ENCODE peak calls at places on chromosomes 13 and 19, in eight cellular contexts. S is body of pancreas, Z is upper lobe of right lung, H is cardiac muscle cell, W is HCT116, P is fibroblast of lung, T is DND-41, N is uterus. O is an unnamed sample. For H3K27me3 and H3K4me1, the result is how much of the 10 kb centered on the place peaks cover.

GRCh38 chr19:51010066-51010795 is 8.8 kb upstream of the KLK8 start:
- DNase-seq in S (no peak), Z (no peak), H (no peak), W (no peak), P (no peak), T (no peak), N (no peak), O (no peak)

GRCh38 chr13:45180713-45181601 is 19.9 kb downstream of the KCTD4 start:
- DNase-seq in S (no peak), Z (no peak), H (no peak), W (no peak), P (peak), T (no peak), N (no peak), O (no peak)

GRCh38 chr19:18611327-18612050 is 1.2 kb upstream of the TMEM59L start:
- DNase-seq in S (no peak), Z (no peak), H (no peak), W (no peak), P (no peak), T (no peak), N (no peak), O (no peak)

GRCh38 chr19:4043966-4044365 is 22.7 kb downstream of the ZBTB7A start:
- DNase-seq in S (no peak), Z (no peak), H (no peak), W (no peak), P (no peak), T (no peak), N (no peak), O (no peak)

GRCh38 chr13:25300861-25301346 is 521 bp upstream of the NUP58 start:
- DNase-seq in S (peak), Z (peak), H (no peak), W (no peak), P (no peak), T (no peak), N (peak), O (peak)

GRCh38 chr13:31012285-31013024 is 80.0 kb downstream of the TEX26 start:
- DNase-seq in S (no peak), Z (no peak), H (peak), W (no peak), P (no peak), T (no peak), N (no peak), O (no peak)

GRCh38 chr19:48443731-48444128 is 2.1 kb upstream of the GRWD1 start:
- DNase-seq in S (no peak), Z (no peak), H (no peak), W (no peak), P (no peak), T (no peak), N (no peak), O (no peak)

GRCh38 chr13:86856996-86857395 is 814.2 kb upstream of the SLITRK5 start:
- DNase-seq in S (no peak), Z (no peak), H (no peak), W (peak), P (peak), T (no peak), N (no peak), O (no peak)

GRCh38 chr19:23832717-23833327 is 74.1 kb upstream of the ZNF681 start:
- DNase-seq in S (no peak), Z (no peak), H (no peak), W (no peak), P (no peak), T (no peak), N (no peak), O (no peak)

GRCh38 chr19:10471909-10472308 is 31.2 kb downstream of the KEAP1 start:
- DNase-seq in S (peak), Z (no peak), H (peak), W (no peak), P (peak), T (peak), N (no peak), O (peak)

GRCh38 chr13:30934381-30934780 is 1.9 kb downstream of the TEX26 start:
- DNase-seq in S (no peak), Z (no peak), H (peak), W (no peak), P (no peak), T (no peak), N (no peak), O (no peak)

GRCh38 chr13:28468520-28468915 is 26.4 kb downstream of the FLT1 start:
- DNase-seq in S (no peak), Z (no peak), H (no peak), W (no peak), P (no peak), T (no peak), N (no peak), O (no peak)

GRCh38 chr13:90867336-90867683 is 480.2 kb upstream of the MIR17HG start:
- DNase-seq in S (peak), Z (peak), H (peak), W (peak), P (peak), T (peak), N (no peak), O (no peak)

GRCh38 chr13:98313023-98313937 is 136.2 kb upstream of the RNF113B start:
- DNase-seq in S (peak), Z (no peak), H (no peak), W (no peak), P (no peak), T (no peak), N (no peak), O (no peak)

GRCh38 chr19:24069907-24070657 is 16.9 kb upstream of the ZNF254 start:
- DNase-seq in S (no peak), Z (no peak), H (no peak), W (no peak), P (peak), T (no peak), N (no peak), O (no peak)

GRCh38 chr13:75319244-75319643 is 162.7 kb downstream of the TBC1D4 start:
- DNase-seq in S (no peak), Z (no peak), H (no peak), W (no peak), P (peak), T (no peak), N (no peak), O (no peak)

GRCh38 chr13:73767191-73767741 is 366.9 kb downstream of the KLF12 start:
- DNase-seq in S (no peak), Z (no peak), H (no peak), W (no peak), P (peak), T (no peak), N (no peak), O (peak)

GRCh38 chr19:50428768-50429463 is 3.8 kb upstream of the MYBPC2 start:
- DNase-seq in S (no peak), Z (no peak), H (no peak), W (no peak), P (no peak), T (no peak), N (no peak), O (no peak)

GRCh38 chr19:29323972-29324680 is 111.2 kb upstream of the UQCRFS1 start:
- DNase-seq in S (no peak), Z (no peak), H (no peak), W (no peak), P (no peak), T (no peak), N (no peak), O (no peak)

GRCh38 chr13:74132152-74132767 is 1.9 kb downstream of the KLF12 start:
- DNase-seq in S (no peak), Z (no peak), H (no peak), W (no peak), P (peak), T (peak), N (no peak), O (peak)

GRCh38 chr13:51745236-51745635 is 58.7 kb downstream of the DHRS12 start:
- DNase-seq in S (no peak), Z (no peak), H (no peak), W (no peak), P (no peak), T (no peak), N (no peak), O (no peak)

GRCh38 chr13:113846639-113847318 is 17.1 kb downstream of the GAS6 start:
- DNase-seq in S (no peak), Z (peak), H (no peak), W (no peak), P (no peak), T (peak), N (no peak), O (no peak)

GRCh38 chr13:30319703-30320102 is 12.4 kb upstream of the KATNAL1 start:
- DNase-seq in S (no peak), Z (no peak), H (no peak), W (no peak), P (peak), T (no peak), N (no peak), O (no peak)

GRCh38 chr13:111491659-111492058 is 171.2 kb downstream of the TEX29 start:
- DNase-seq in S (no peak), Z (peak), H (no peak), W (no peak), P (no peak), T (no peak), N (no peak), O (no peak)

GRCh38 chr13:94710081-94710809 is 2.1 kb downstream of the SOX21 start:
- DNase-seq in S (no peak), Z (no peak), H (no peak), W (no peak), P (no peak), T (no peak), N (no peak), O (no peak)

GRCh38 chr13:94711561-94712286 is 621 bp downstream of the SOX21 start:
- DNase-seq in S (no peak), Z (peak), H (no peak), W (no peak), P (peak), T (no peak), N (no peak), O (no peak)

GRCh38 chr13:94708971-94709614 is 3.3 kb downstream of the SOX21 start:
- DNase-seq in S (no peak), Z (no peak), H (no peak), W (no peak), P (no peak), T (no peak), N (no peak), O (no peak)

GRCh38 chr13:94712287-94712811 is at the start of gene SOX21:
- DNase-seq in S (no peak), Z (no peak), H (no peak), W (no peak), P (no peak), T (no peak), N (no peak), O (no peak)

DNA sequence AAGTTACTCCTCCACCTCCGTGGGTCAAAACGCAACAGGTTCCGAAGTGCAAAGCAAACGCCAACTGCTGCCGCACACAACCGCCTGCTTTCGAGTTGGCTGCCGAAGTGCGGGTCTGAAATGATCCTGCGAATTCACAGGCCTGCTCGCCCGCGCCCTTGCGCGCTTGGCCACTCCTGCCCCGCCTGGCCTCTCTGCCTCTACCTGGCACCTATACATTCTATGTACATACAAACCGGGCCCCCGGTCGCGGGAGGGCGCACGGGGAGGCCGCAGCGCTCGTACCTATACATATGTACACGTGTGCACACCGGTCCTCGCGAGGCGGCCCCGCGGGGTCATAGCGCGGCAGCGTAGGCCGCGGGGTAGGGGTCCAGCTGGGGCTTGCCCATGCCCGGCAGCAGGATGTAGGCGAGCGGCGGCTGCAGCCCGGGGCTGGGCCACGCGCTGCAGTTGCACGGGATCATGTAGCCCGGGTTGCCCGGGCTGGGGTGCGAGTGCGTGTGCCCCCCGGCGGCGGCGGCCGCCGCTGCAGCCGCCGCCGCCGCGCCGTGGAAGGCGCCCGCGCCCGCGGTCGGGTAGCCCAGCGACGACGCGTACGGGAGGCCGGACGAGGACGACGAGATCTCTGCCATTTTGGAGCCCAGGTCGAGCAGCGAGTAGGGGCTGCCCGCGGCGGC is 1.3 kb downstream of the SOX21 start:
- DNase-seq in S (no peak), Z (peak), H (no peak), W (no peak), P (no peak), T (no peak), N (no peak), O (no peak)
- H3K27me3 ChIP-seq in S (under half), Z (half or more), H (half or more), W (under half), P (half or more), T (under half), N (under half), O (under half)

DNA sequence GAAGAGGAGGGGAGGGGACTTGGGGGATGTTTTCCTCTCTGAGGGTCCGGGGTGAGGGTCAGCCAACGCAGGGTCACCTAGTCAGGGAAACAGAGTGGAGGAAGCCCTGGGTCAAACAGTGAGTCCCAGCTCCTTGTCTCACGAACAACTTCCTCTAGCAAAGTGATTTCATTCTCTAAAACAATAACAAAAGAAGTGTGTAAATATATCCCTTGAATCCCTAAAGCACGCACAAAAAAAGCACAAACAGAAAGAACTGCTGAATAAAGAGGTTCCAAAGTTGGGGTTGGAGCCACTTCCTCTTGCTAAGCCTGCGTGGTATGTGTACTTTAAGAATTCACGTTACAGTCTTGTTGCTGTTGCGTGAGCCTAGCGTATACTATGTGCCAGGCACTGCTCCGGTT is 1.5 kb upstream of the C5AR2 start:
- DNase-seq in S (peak), Z (no peak), H (no peak), W (no peak), P (no peak), T (no peak), N (no peak), O (no peak)
- H3K27ac ChIP-seq in S (peak), Z (peak), H (no peak), W (no peak), P (no peak), T (no peak), N (no peak), O (no peak)

DNA sequence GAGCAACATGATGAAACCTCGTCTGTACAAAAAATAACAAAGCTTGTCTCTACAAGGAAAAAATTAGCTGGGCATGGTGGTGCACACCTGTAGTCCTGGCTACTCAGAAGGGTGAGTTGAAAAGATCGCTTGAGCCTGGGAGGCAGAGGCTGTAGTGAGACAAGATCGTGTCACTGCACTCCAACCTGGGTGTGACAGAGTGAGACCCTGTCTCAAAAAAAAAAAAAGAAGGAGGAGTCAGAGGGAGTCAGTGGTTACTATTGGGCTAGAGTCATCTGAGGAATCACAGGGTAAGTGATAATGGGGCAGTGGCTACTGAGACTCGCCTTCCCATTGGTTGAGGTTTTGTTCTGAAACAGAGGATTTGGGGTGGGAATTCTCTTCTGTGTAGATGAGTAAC is 1.9 kb upstream of the GPI start:
- DNase-seq in S (no peak), Z (no peak), H (peak), W (no peak), P (no peak), T (no peak), N (no peak), O (no peak)
- H3K4me1 ChIP-seq in S (under half), Z (under half), H (under half), W (half or more), P (under half), T (under half), N (under half), O (under half)

DNA sequence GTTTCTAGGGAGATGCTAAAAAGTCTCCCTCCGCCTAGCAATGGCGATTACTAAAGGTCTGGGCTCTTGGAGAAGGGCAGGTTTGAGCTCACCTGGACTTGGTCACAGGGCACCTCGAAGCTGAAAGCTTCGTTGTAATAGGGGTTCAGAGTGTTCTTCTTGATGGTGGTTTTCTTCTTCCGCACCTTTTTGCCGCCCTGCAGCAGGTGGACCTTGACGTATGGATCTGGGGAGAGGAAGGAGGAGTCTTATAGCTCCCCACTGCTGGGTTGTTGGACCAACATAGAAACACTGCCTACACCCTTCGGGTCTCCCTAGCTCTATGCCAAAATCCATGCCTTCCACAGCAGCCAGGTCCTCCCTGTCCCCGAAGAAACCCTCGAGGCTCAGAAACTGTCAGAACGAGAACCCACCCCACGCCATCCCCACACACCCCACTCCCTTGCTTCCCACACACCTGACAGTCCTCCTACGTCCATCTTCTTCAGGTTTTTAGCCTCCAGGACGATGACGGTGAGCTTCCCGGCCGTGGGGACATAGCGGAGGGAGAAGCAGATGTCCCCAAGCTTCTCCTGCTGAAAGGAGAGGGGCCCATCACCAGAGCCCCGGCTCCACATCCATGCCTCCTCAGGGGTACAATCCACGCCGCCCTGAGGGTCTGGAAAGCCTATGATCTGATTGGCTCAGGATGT is 5.5 kb downstream of the SYT5 start:
- DNase-seq in S (no peak), Z (no peak), H (no peak), W (no peak), P (no peak), T (no peak), N (no peak), O (no peak)
- H3K27me3 ChIP-seq in S (half or more), Z (half or more), H (half or more), W (under half), P (under half), T (under half), N (under half), O (under half)

GRCh38 chr19:6061420-6062130 is 48.7 kb downstream of the RFX2 start:
- DNase-seq in S (no peak), Z (no peak), H (no peak), W (no peak), P (no peak), T (no peak), N (no peak), O (no peak)
- H3K27ac ChIP-seq in S (peak), Z (peak), H (no peak), W (no peak), P (no peak), T (peak), N (peak), O (no peak)

GRCh38 chr13:95098916-95099315 is 202.3 kb downstream of the ABCC4 start:
- DNase-seq in S (no peak), Z (no peak), H (no peak), W (no peak), P (no peak), T (no peak), N (no peak), O (no peak)
- H3K4me1 ChIP-seq in S (under half), Z (under half), H (under half), W (under half), P (under half), T (under half), N (under half), O (under half)

O was measured in CD4-positive, alpha-beta memory T cell.